ENCODE peak calls at places on chromosomes 7 and 10, in four cellular contexts. M, L, A and P are unnamed samples.

GRCh38 chr10:79070611-79071534 is 2.1 kb downstream of the ZMIZ1 start:
- DNase-seq in M (peak), L (peak), A (peak), P (peak)

GRCh38 chr10:85863301-85864172 is 503.1 kb downstream of the GRID1 start:
- DNase-seq in M (no peak), L (no peak), A (no peak), P (no peak)

GRCh38 chr7:159136442-159136841 is 8.2 kb downstream of the VIPR2 start:
- DNase-seq in M (no peak), L (no peak), A (no peak), P (no peak)

GRCh38 chr10:133212853-133213494 is 17.0 kb upstream of the UTF1 start:
- DNase-seq in M (no peak), L (no peak), A (no peak), P (no peak)

GRCh38 chr7:25820432-25821040 is 331.5 kb upstream of the NFE2L3 start:
- DNase-seq in M (peak), L (no peak), A (no peak), P (no peak)

GRCh38 chr7:151125835-151126481 is 39.7 kb downstream of the AGAP3 start:
- DNase-seq in M (no peak), L (no peak), A (no peak), P (no peak)

GRCh38 chr10:71821909-71822763 is 28.9 kb downstream of the PSAP start:
- DNase-seq in M (no peak), L (peak), A (no peak), P (no peak)

GRCh38 chr7:80732635-80733034 is 94.2 kb downstream of the CD36 start:
- DNase-seq in M (no peak), L (no peak), A (no peak), P (no peak)

GRCh38 chr7:42237162-42237821 is at the start of gene GLI3:
- DNase-seq in M (peak), L (peak), A (peak), P (peak)

GRCh38 chr7:42238709-42239395 is 1.8 kb upstream of the GLI3 start:
- DNase-seq in M (peak), L (peak), A (peak), P (no peak)

GRCh38 chr7:42236266-42237161 is 495 bp downstream of the GLI3 start:
- DNase-seq in M (peak), L (peak), A (peak), P (no peak)

GRCh38 chr7:42235734-42236133 is 1.3 kb downstream of the GLI3 start:
- DNase-seq in M (no peak), L (no peak), A (peak), P (peak)

GRCh38 chr7:42237891-42238531 is 1.0 kb upstream of the GLI3 start:
- DNase-seq in M (peak), L (peak), A (peak), P (peak)
- TF ChIP-seq CTCF in M (no peak), L (no peak), A (no peak), P (no peak)

DNA sequence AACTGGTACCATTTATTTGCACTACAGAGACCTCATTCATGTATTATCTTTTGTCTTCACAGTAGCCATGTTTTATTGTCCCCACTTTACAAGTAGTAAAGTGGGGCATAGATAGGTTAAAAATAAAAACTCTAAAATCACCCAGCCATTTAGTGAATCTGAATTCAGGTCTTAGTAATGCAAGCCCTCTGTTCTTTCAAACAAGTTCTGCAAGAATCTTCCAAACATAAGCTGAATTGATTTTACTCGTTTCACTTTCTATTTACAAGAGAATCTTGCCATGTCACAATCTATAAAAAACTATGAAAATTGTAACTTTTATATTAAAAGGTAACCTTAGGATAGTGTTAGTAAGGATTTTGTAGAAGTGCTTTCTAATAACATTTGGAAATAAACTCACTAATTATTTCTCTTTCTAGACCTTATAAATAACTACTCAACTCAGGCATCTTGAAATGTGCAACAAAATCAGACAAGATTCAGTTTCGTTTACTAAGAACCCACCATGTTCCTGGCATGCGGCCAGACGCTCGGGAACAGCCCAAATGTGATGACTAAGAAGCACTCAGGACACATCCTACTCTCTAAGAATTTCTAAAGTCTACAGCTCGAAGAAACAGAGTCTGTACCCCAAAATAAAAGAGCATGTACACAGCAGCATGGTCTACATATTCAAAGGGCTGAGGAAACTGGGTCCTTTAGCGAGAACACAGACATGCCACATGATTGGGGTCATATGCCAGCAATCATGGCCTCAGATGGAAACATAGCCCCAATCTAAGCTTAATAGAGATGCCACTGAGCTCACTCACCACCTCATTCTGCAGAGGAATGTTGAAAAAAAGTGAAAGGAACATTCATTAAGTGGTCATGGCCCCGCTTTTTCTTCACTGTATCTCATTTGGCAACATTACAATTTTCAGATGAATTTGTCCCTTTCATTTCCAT is 167.6 kb downstream of the AMPH start:
- DNase-seq in M (no peak), L (peak), A (no peak), P (peak)
- TF ChIP-seq CTCF in M (no peak), L (no peak), A (no peak), P (no peak)

GRCh38 chr7:149320313-149321124 is 58.5 kb downstream of the ZNF783 start:
- DNase-seq in M (no peak), L (no peak), A (no peak), P (no peak)

GRCh38 chr7:149316606-149317005 is 54.6 kb downstream of the ZNF783 start:
- DNase-seq in M (no peak), L (no peak), A (no peak), P (no peak)

GRCh38 chr7:149319376-149319775 is 57.4 kb downstream of the ZNF783 start:
- DNase-seq in M (no peak), L (no peak), A (no peak), P (no peak)

GRCh38 chr7:149321978-149322541 is 60.1 kb downstream of the ZNF783 start:
- DNase-seq in M (peak), L (peak), A (no peak), P (no peak)

DNA sequence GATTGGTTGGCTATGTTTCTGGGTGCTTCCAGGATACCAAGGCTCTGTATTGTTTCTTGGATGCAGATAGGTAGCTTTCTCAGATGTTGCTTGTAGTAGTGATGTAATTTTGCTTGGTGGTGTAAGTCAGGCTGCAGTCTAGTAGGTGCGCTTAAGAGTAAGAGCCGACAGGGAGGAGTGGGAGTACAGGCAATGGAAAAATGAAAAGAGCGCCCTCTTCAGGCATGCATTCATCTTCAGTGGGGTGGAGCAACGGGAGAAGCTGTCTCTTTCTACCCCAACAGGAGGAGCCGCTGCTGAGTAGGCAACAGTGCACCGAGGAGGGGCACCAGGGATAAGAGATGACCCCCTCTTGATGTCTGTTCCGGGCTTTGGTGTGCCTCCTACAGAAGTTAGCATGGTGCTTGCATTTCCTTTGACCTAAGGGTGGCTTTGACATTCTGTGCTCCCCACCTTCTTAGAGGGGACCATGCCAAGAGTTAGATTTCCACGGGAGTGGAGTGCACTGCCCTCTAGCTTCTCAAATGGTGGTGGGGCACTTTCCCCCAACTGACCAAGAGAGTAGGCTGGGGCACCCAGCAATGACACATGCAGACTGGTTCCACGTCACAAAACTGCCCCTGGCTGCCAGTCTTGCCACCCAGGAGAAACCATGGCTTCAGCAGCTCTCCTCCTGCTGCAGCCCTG is 56.1 kb downstream of the ZNF783 start:
- DNase-seq in M (no peak), L (no peak), A (no peak), P (no peak)
- TF ChIP-seq CTCF in M (no peak), L (no peak), A (no peak), P (no peak)

GRCh38 chr10:73168486-73168844 is 546 bp downstream of the FAM149B1 start:
- DNase-seq in M (no peak), L (no peak), A (no peak), P (no peak)
- TF ChIP-seq CTCF in M (no peak), L (no peak), A (no peak), P (no peak)

GRCh38 chr7:85191383-85191782 is 4.5 kb upstream of the SEMA3D start:
- DNase-seq in M (peak), L (peak), A (no peak), P (no peak)
- TF ChIP-seq CTCF in M (peak), L (peak), A (peak), P (no peak)

DNA sequence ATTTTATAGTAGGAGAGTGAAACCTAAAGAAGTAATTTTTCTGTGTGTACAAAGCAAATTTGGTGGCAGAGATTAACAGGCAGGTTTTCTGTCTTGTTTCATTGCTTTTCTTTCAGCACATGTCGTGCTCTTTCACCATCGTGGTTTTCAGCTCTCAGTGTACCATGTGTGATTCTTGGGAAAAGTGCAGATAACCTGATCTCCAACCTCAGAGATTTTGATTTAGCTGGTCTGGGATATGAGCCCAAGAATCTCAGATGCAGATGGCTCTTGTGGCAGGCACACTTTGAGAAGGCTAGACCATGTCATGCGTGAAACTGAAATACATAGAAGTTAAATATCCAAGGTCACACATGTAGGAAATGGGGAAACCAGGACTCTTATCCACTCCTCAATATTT is 317.4 kb downstream of the EXOC4 start:
- DNase-seq in M (no peak), L (peak), A (no peak), P (no peak)
- TF ChIP-seq CTCF in M (no peak), L (no peak), A (no peak), P (no peak)

GRCh38 chr7:4738711-4739527 is 36.5 kb upstream of the AP5Z1 start:
- DNase-seq in M (peak), L (peak), A (no peak), P (no peak)
- TF ChIP-seq CTCF in M (no peak), L (peak), A (no peak), P (no peak)